ENCODE peak calls at places on chromosomes 12 and 14, in seven cellular contexts. L is HCT116; U is ovary; C is fibroblast of lung; F is CD8-positive, alpha-beta T cell; J is Panc1; M is IMR-90. Z is an unnamed sample.

GRCh38 chr12:51687142-51687935 is 96.3 kb downstream of the SCN8A start:
- DNase-seq in L (no peak), U (no peak), C (peak; percentile 52), F (no peak), J (no peak), M (peak; percentile 59), Z (no peak)

GRCh38 chr14:74853581-74853980 is 22.4 kb downstream of the PROX2 start:
- DNase-seq in L (no peak), U (no peak), C (no peak), F (no peak), J (no peak), M (no peak), Z (no peak)

GRCh38 chr12:71157601-71158233 is at the start of gene TSPAN8:
- DNase-seq in L (no peak), U (no peak), C (no peak), F (no peak), J (no peak), M (no peak), Z (no peak)

GRCh38 chr14:22483863-22484593 is 105.0 kb downstream of the DAD1 start:
- DNase-seq in L (no peak), U (no peak), C (no peak), F (no peak), J (no peak), M (no peak), Z (no peak)

GRCh38 chr12:4833511-4833910 is 76.2 kb upstream of the KCNA1 start:
- DNase-seq in L (no peak), U (no peak), C (no peak), F (no peak), J (no peak), M (no peak), Z (no peak)

GRCh38 chr14:67516679-67517078 is 16.4 kb upstream of the PLEKHH1 start:
- DNase-seq in L (no peak), U (no peak), C (no peak), F (no peak), J (no peak), M (no peak), Z (no peak)

GRCh38 chr12:79251356-79251755 is 386.8 kb downstream of the SYT1 start:
- DNase-seq in L (no peak), U (no peak), C (peak; percentile 23), F (no peak), J (no peak), M (peak; percentile 61), Z (no peak)

GRCh38 chr12:92408072-92408900 is 262.6 kb upstream of the BTG1 start:
- DNase-seq in L (peak; percentile 40), U (no peak), C (peak; percentile 49), F (peak; percentile 39), J (peak; percentile 17), M (no peak), Z (no peak)

GRCh38 chr14:103995876-103996275 is 53.5 kb upstream of the RD3L start:
- DNase-seq in L (no peak), U (no peak), C (no peak), F (no peak), J (no peak), M (no peak), Z (no peak)

GRCh38 chr12:123990512-123990911 is 17.5 kb downstream of the ZNF664 start:
- DNase-seq in L (no peak), U (no peak), C (no peak), F (no peak), J (no peak), M (peak; percentile 46), Z (no peak)

GRCh38 chr14:57833304-57833703 is 32.6 kb downstream of the SLC35F4 start:
- DNase-seq in L (peak; percentile 96), U (no peak), C (peak; percentile 78), F (no peak), J (peak; percentile 92), M (peak; percentile 88), Z (no peak)

GRCh38 chr14:34629344-34629656 is 648 bp downstream of the SNX6 start:
- DNase-seq in L (no peak), U (no peak), C (no peak), F (no peak), J (no peak), M (no peak), Z (no peak)

GRCh38 chr12:47155457-47156166 is 75.9 kb upstream of the AMIGO2 start:
- DNase-seq in L (no peak), U (no peak), C (peak; percentile 25), F (no peak), J (no peak), M (peak; percentile 70), Z (no peak)

GRCh38 chr12:42962384-42962783 is 372.8 kb upstream of the PRICKLE1 start:
- DNase-seq in L (no peak), U (no peak), C (no peak), F (no peak), J (no peak), M (no peak), Z (no peak)

GRCh38 chr14:33788116-33788515 is 162.8 kb downstream of the EGLN3 start:
- DNase-seq in L (no peak), U (no peak), C (no peak), F (no peak), J (no peak), M (no peak), Z (no peak)

GRCh38 chr12:9363145-9363544 is 154.9 kb upstream of the PZP start:
- DNase-seq in L (no peak), U (no peak), C (no peak), F (peak; percentile 24), J (no peak), M (no peak), Z (no peak)

GRCh38 chr12:53965251-53966069 is 7.5 kb upstream of the HOXC11 start:
- DNase-seq in L (no peak), U (no peak), C (no peak), F (no peak), J (no peak), M (no peak), Z (no peak)

GRCh38 chr14:93396456-93396855 is 34.3 kb upstream of the UNC79 start:
- DNase-seq in L (no peak), U (no peak), C (no peak), F (no peak), J (no peak), M (no peak), Z (no peak)

GRCh38 chr12:119274636-119275065 is 59.9 kb upstream of the CCDC60 start:
- DNase-seq in L (no peak), U (no peak), C (no peak), F (no peak), J (no peak), M (no peak), Z (no peak)

GRCh38 chr14:100065942-100066574 is 836 bp downstream of the EVL start:
- DNase-seq in L (no peak), U (no peak), C (no peak), F (peak; percentile 85), J (no peak), M (no peak), Z (no peak)

GRCh38 chr14:56195727-56196126 is 77.5 kb downstream of the PELI2 start:
- DNase-seq in L (no peak), U (peak; percentile 28), C (peak; percentile 57), F (no peak), J (no peak), M (peak; percentile 58), Z (peak; percentile 66)

GRCh38 chr14:95436348-95436747 is 80.1 kb downstream of the SYNE3 start:
- DNase-seq in L (no peak), U (no peak), C (no peak), F (no peak), J (no peak), M (no peak), Z (no peak)

GRCh38 chr12:101823891-101824290 is 6.9 kb downstream of the GNPTAB start:
- DNase-seq in L (peak; percentile 33), U (no peak), C (peak; percentile 18), F (peak; percentile 82), J (no peak), M (no peak), Z (no peak)

GRCh38 chr12:104095289-104095688 is 31.0 kb downstream of the HCFC2 start:
- DNase-seq in L (no peak), U (no peak), C (no peak), F (no peak), J (no peak), M (peak; percentile 53), Z (no peak)

GRCh38 chr14:98725196-98725595 is 546.8 kb downstream of the BCL11B start:
- DNase-seq in L (no peak), U (no peak), C (no peak), F (no peak), J (no peak), M (no peak), Z (no peak)

GRCh38 chr14:95434161-95434560 is 82.3 kb downstream of the SYNE3 start:
- DNase-seq in L (no peak), U (no peak), C (no peak), F (no peak), J (no peak), M (no peak), Z (no peak)

DNA sequence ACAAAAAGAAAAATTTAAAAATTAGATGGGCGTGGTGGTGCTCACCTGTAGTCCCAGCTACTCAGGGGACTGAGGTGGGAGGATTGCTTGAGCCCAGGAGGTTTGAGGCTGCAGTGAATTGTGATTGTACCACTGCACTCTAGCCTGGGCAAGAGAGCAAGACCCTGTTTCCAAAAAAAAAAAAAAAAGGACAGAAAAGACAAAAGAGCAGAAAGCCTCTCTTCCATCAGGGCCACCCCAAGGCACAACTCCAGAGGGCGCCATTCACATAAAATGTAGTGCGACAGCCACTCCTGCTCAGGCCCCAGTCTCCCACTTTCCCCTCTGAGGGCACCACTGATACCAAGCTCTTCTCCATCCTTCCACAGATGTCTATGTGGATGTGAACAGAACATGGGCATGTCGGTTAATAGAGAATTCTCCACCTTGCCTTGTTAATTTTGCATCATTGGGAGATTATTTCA is 41.8 kb downstream of the DGLUCY start:
- DNase-seq in L (no peak), U (no peak), C (no peak), F (no peak), J (no peak), M (no peak), Z (no peak)
- TF ChIP-seq CTCF in L (no peak), U (no peak), C (peak; percentile 4), F (no peak), J (no peak), M (peak; percentile 5), Z (no peak)

DNA sequence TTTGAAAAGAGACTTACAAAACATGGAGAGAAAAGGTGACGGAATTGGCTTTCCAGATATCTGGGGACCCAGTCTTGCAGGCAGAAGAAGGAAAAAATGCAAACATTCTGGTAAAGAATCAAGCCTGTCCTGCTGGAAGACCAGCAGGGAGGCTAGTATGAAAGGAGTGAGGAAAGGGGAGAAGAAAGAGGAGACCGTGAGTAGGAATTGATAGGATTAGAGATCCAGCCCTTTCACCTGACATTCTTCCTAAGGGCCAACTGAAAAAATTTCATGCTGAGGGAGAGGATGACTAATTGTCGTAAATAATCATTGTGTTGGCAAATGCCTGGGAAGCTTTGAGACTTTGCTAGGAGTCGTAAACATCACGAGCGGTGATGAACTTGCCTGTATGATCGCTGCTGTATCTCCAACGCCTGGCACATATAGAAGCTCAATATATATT is 12.1 kb downstream of the BHLHE41 start:
- DNase-seq in L (no peak), U (no peak), C (no peak), F (no peak), J (peak; percentile 91), M (peak; percentile 22), Z (no peak)
- H3K27ac ChIP-seq in L (no peak overlapping the region), U (no peak overlapping the region), C (no peak overlapping the region), F (no peak overlapping the region), J (peak overlapping the region; percentile 100), M (no peak overlapping the region), Z (no peak overlapping the region)

GRCh38 chr12:3107071-3107583 is 29.9 kb downstream of the TSPAN9 start:
- DNase-seq in L (no peak), U (peak; percentile 75), C (peak; percentile 48), F (no peak), J (no peak), M (peak; percentile 63), Z (no peak)
- H3K4me3 ChIP-seq in L (no peak overlapping the region), U (peak overlapping the region; percentile 5), C (no peak overlapping the region), F (no peak overlapping the region), J (no peak overlapping the region), M (no peak overlapping the region), Z (no peak overlapping the region)

GRCh38 chr12:100163416-100164152 is 20.9 kb upstream of the BLTP3B start:
- DNase-seq in L (peak; percentile 64), U (peak; percentile 32), C (peak; percentile 41), F (peak; percentile 73), J (no peak), M (peak; percentile 33), Z (peak; percentile 91)
- TF ChIP-seq CTCF in L (no peak), U (no peak), C (peak; percentile 7), F (peak; percentile 28), J (no peak), M (peak; percentile 5), Z (no peak)